ENCODE peak calls at places on chromosome 7, in five cellular contexts. T, L, Z, G and N are unnamed samples.

GRCh38 chr7:1966631-1967200 is 266.0 kb downstream of the MAD1L1 start:
- DNase-seq in Z (no peak), G (peak), T (no peak), L (no peak), N (no peak)

GRCh38 chr7:66921396-66921917 is 432 bp downstream of the TMEM248 start:
- DNase-seq in G (peak), L (no peak), Z (no peak), T (no peak), N (peak)

GRCh38 chr7:143205560-143206293 is 16.1 kb upstream of the TAS2R40 start:
- DNase-seq in L (no peak), T (no peak), Z (no peak), G (no peak), N (no peak)

GRCh38 chr7:95598511-95598910 is 2.2 kb upstream of the PDK4 start:
- DNase-seq in L (no peak), G (no peak), Z (no peak), T (no peak), N (no peak)

GRCh38 chr7:17046666-17047065 is 164.9 kb upstream of the AGR3 start:
- DNase-seq in Z (no peak), L (no peak), T (no peak), G (no peak), N (no peak)

GRCh38 chr7:120395526-120396019 is 122.6 kb downstream of the KCND2 start:
- DNase-seq in T (no peak), G (no peak), L (no peak), Z (no peak), N (no peak)

GRCh38 chr7:50339990-50340500 is 35.5 kb downstream of the IKZF1 start:
- DNase-seq in Z (no peak), L (no peak), G (no peak), T (no peak), N (no peak)

GRCh38 chr7:74002474-74003017 is 25.4 kb upstream of the ELN start:
- DNase-seq in Z (no peak), L (no peak), G (peak), T (no peak), N (peak)

GRCh38 chr7:27605689-27606269 is 56.9 kb downstream of the HIBADH start:
- DNase-seq in Z (no peak), G (no peak), T (peak), L (no peak), N (no peak)

GRCh38 chr7:123051916-123052315 is 56.4 kb upstream of the TAS2R16 start:
- DNase-seq in T (no peak), Z (no peak), L (no peak), G (no peak), N (peak)

GRCh38 chr7:36961097-36961496 is 236.8 kb upstream of the AOAH start:
- DNase-seq in Z (no peak), L (no peak), T (no peak), G (no peak), N (no peak)

GRCh38 chr7:27122075-27122910 is 8.3 kb downstream of the HOXA4 start:
- DNase-seq in Z (peak), T (no peak), G (no peak), L (no peak), N (no peak)

GRCh38 chr7:142519077-142519789 is 230.0 kb upstream of the PRSS1 start:
- DNase-seq in Z (no peak), L (no peak), T (no peak), G (no peak), N (no peak)

GRCh38 chr7:84237533-84238173 is 43.1 kb upstream of the SEMA3A start:
- DNase-seq in T (no peak), G (no peak), L (no peak), Z (no peak), N (no peak)

GRCh38 chr7:117212969-117213877 is 109.6 kb downstream of the WNT2 start:
- DNase-seq in T (peak), Z (no peak), L (peak), G (no peak), N (peak)

GRCh38 chr7:100694196-100694745 is at the start of gene GIGYF1:
- DNase-seq in L (no peak), G (peak), Z (peak), T (peak), N (peak)

GRCh38 chr7:100699018-100699417 is 5.0 kb upstream of the GIGYF1 start:
- DNase-seq in G (no peak), Z (no peak), L (no peak), T (no peak), N (no peak)

GRCh38 chr7:100692578-100692961 is 1.5 kb downstream of the GIGYF1 start:
- DNase-seq in Z (peak), T (no peak), L (no peak), G (no peak), N (no peak)

GRCh38 chr7:100693312-100694195 is 496 bp downstream of the GIGYF1 start:
- DNase-seq in T (no peak), G (no peak), Z (peak), L (no peak), N (no peak)

GRCh38 chr7:100696123-100696521 is 2.1 kb upstream of the GIGYF1 start:
- DNase-seq in L (no peak), Z (no peak), T (no peak), G (no peak), N (no peak)
- H3K4me3 ChIP-seq in L (no peak), Z (no peak), T (no peak), G (no peak), N (no peak)

GRCh38 chr7:150668977-150669376 is 16.5 kb upstream of the GIMAP2 start:
- DNase-seq in L (no peak), G (no peak), Z (no peak), T (no peak), N (no peak)
- H3K4me3 ChIP-seq in L (no peak), G (no peak), Z (no peak), T (no peak), N (no peak)

GRCh38 chr7:135160098-135160857 is 10.2 kb downstream of the CYREN start:
- DNase-seq in L (no peak), Z (no peak), G (no peak), T (no peak), N (no peak)
- H3K4me3 ChIP-seq in L (no peak), Z (no peak), G (no peak), T (no peak), N (no peak)

DNA sequence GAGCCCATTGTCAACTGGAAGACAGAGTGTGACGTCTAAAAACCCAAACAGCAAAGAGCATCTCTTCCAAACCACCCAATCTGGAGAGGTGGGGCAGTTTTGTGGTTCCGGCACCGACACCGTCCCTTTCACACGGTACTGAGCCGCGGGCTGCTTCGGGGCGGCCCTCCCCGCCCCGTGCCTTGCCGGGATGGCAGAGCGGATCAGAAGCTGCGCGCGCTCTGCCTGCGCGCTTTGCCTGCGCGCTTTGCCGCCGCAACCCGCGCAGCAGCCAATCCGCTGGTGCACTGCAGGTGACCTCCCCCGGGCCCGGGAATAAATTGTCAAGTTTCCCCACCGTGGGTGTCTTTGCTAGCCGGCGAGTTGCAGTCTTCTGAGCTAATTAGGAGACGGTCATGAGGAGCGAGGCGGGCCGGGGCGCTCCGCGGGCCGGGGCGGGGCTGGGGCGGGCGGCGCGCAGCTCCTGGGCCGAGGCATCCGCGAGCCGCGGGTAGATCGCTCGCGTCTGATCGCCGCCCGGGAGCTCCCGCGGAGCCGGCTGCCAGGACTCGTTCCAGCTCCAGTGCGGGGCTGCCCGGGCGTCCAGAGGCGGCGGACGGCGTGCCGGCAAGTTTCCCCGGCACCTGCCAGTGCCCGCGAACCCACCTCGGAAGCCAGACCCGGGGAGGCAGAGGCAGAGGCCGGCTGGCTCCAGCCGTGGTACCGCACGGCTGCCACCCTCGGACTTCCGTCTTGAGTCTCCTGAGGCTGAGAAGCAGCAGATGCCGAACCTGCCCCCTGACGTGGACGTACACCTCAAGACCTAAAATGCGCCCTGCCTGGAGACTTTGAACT is 536.0 kb upstream of the GALNT17 start:
- DNase-seq in Z (peak), T (no peak), G (no peak), L (no peak), N (peak)
- H3K4me3 ChIP-seq in Z (peak), T (no peak), G (peak), L (peak), N (peak)

GRCh38 chr7:151838861-151839381 is 38.0 kb downstream of the PRKAG2 start:
- DNase-seq in G (no peak), T (no peak), L (no peak), Z (no peak), N (no peak)
- H3K4me3 ChIP-seq in G (no peak), T (no peak), L (no peak), Z (no peak), N (no peak)

DNA sequence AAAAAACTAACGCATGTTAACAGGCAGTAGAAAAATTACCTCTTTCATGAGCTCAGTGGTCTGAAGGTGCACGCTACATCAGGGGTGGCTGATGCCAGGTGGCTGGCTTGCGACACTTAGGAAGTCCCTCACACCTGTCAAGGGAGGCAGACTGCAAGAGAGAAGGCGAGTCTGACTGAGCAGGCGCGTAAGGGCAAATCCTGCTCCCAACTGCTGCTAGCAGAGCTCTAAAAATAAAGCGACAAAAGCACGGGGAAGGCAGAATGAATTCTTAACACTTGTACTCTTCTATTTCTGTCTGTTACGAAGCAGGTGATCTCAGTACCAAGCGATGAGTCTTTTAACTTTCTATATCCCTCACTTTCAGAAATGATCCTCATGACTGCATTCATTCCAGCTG is 33.1 kb downstream of the CACNA2D1 start:
- DNase-seq in T (no peak), Z (no peak), G (no peak), L (no peak), N (no peak)
- H3K4me3 ChIP-seq in T (no peak), Z (no peak), G (no peak), L (no peak), N (no peak)

DNA sequence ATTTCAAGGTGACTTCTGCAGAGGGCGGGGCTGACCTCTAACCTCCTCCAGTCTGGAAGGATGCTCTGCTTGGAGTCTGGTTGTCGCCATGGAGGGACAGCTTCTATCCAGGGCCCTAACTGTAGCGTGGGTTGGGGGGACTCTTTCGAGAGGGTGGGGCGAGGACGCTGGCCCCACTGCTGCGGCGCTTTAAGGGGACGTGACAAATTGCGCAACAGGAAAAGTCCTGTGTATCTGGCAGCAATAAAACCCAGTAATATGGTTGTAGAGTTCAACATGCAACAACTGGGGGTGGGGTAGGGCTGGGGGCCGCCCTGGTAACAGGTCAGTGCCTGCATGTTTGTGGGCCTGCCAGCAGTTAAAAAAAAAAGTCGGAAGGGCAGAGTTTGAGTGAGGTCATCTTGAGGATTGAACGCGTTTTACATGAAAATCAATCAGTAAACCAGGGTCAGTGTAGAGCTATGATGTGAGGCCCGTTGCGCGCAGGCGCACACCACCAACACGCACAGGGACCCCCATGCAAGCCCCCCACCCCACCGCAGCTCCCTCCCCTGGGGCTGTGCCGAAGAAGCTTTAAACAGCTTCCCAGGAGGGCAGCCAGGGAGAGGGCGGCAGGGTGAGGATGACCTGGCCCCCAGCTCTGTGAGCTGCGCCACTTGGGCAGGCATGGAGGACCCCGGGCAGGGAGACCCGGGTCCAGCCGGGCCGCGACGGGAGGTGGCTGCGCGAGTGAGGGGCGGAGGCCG is 4.3 kb downstream of the SHH start:
- DNase-seq in Z (peak), L (no peak), T (no peak), G (peak), N (no peak)
- H3K4me3 ChIP-seq in Z (peak), L (peak), T (no peak), G (peak), N (no peak)

GRCh38 chr7:252981-253380 is 37.0 kb upstream of the FOXL3 start:
- DNase-seq in L (no peak), T (no peak), Z (no peak), G (no peak), N (no peak)
- H3K4me3 ChIP-seq in L (no peak), T (no peak), Z (no peak), G (no peak), N (no peak)